ENCODE peak calls at places on chromosomes 4 and X, in six cellular contexts. C, Q, H, N, B and W are unnamed samples.

GRCh38 chr4:7237863-7238262 is 45.5 kb downstream of the SORCS2 start:
- DNase-seq in B (no peak), H (no peak), C (no peak), Q (no peak), N (no peak), W (peak)

GRCh38 chr4:36402008-36402758 is 120.8 kb downstream of the DTHD1 start:
- DNase-seq in Q (no peak), B (peak), N (no peak), C (no peak), H (no peak), W (no peak)

GRCh38 chrX:132505116-132505515 is 16.3 kb upstream of the MBNL3 start:
- DNase-seq in Q (peak), B (no peak), H (no peak), C (no peak), N (no peak), W (no peak)

GRCh38 chr4:52984469-52984868 is 122.4 kb downstream of the RASL11B start:
- DNase-seq in B (no peak), C (no peak), H (peak), Q (peak), N (no peak), W (peak)

GRCh38 chr4:68373513-68373912 is 23.6 kb upstream of the YTHDC1 start:
- DNase-seq in N (peak), H (peak), Q (peak), B (peak), C (peak), W (no peak)

GRCh38 chr4:89737888-89738287 is 99.1 kb downstream of the SNCA start:
- DNase-seq in H (peak), Q (peak), B (no peak), C (no peak), N (no peak), W (peak)

GRCh38 chr4:172153694-172154093 is 340.5 kb downstream of the GALNTL6 start:
- DNase-seq in Q (no peak), H (no peak), C (no peak), B (no peak), N (no peak), W (no peak)

GRCh38 chrX:154696328-154697045 is 43.1 kb upstream of the CTAG2 start:
- DNase-seq in H (peak), N (no peak), Q (peak), C (no peak), B (no peak), W (peak)

GRCh38 chr4:145808021-145808650 is 128.2 kb downstream of the C4orf51 start:
- DNase-seq in B (peak), H (peak), Q (peak), C (peak), N (no peak), W (peak)

GRCh38 chrX:137033774-137034507 is at the start of gene GPR101:
- DNase-seq in H (no peak), B (peak), C (no peak), N (no peak), Q (no peak), W (no peak)

GRCh38 chrX:43559643-43560042 is 96.5 kb upstream of the MAOA start:
- DNase-seq in H (peak), C (no peak), Q (peak), B (peak), N (peak), W (no peak)

GRCh38 chrX:77962068-77962902 is 7.2 kb downstream of the PGAM4 start:
- DNase-seq in C (no peak), Q (peak), H (no peak), N (no peak), B (no peak), W (no peak)

GRCh38 chr4:92968556-92968955 is 664.8 kb downstream of the GRID2 start:
- DNase-seq in N (no peak), Q (no peak), C (no peak), B (no peak), H (no peak), W (no peak)

GRCh38 chr4:89173336-89174090 is 62.2 kb downstream of the TIGD2 start:
- DNase-seq in C (no peak), H (no peak), N (no peak), Q (no peak), B (no peak), W (no peak)

GRCh38 chrX:155747520-155747919 is 133.6 kb upstream of the VAMP7 start:
- DNase-seq in H (no peak), Q (no peak), C (no peak), N (peak), B (no peak), W (no peak)

GRCh38 chr4:147530723-147531122 is 49.8 kb downstream of the EDNRA start:
- DNase-seq in H (no peak), C (no peak), B (no peak), Q (no peak), N (no peak), W (peak)

GRCh38 chr4:79049840-79050520 is 110.7 kb upstream of the PAQR3 start:
- DNase-seq in B (peak), C (no peak), Q (no peak), H (no peak), N (peak), W (no peak)

GRCh38 chr4:8847331-8847730 is 24.3 kb downstream of the HMX1 start:
- DNase-seq in N (no peak), H (no peak), Q (no peak), B (no peak), C (no peak), W (no peak)

GRCh38 chr4:37561803-37562207 is 124.4 kb downstream of the RELL1 start:
- DNase-seq in Q (peak), B (no peak), C (no peak), N (no peak), H (peak), W (peak)

GRCh38 chr4:137705171-137705783 is 173.0 kb upstream of the PCDH18 start:
- DNase-seq in H (peak), N (no peak), Q (peak), B (no peak), C (no peak), W (peak)

GRCh38 chr4:143357161-143357845 is 20.6 kb downstream of the GAB1 start:
- DNase-seq in Q (no peak), N (no peak), B (no peak), H (no peak), C (no peak), W (no peak)

GRCh38 chr4:125049711-125050110 is 265.0 kb upstream of the FAT4 start:
- DNase-seq in H (no peak), C (no peak), N (no peak), Q (peak), B (no peak), W (no peak)

GRCh38 chrX:41045960-41046567 is 39.2 kb upstream of the USP9X start:
- DNase-seq in B (peak), Q (peak), C (no peak), H (peak), N (peak), W (no peak)

GRCh38 chrX:701673-702072 is 71.1 kb downstream of the SHOX start:
- DNase-seq in Q (no peak), C (no peak), N (no peak), B (no peak), H (no peak), W (no peak)

GRCh38 chrX:74242050-74242449 is 61.9 kb upstream of the ZCCHC13 start:
- DNase-seq in N (no peak), B (no peak), Q (peak), H (peak), C (no peak), W (peak)

GRCh38 chr4:100421356-100421978 is 96.4 kb downstream of the EMCN start:
- DNase-seq in N (no peak), H (peak), Q (peak), B (peak), C (peak), W (peak)

GRCh38 chr4:126727461-126727860 is 905.3 kb upstream of the INTU start:
- DNase-seq in C (no peak), B (no peak), Q (peak), H (peak), N (no peak), W (no peak)

GRCh38 chr4:687975-688694 is 816 bp downstream of the SLC49A3 start:
- DNase-seq in B (peak), H (no peak), C (no peak), N (no peak), Q (no peak), W (no peak)

GRCh38 chrX:118497180-118497814 is 1.7 kb downstream of the DOCK11 start:
- DNase-seq in B (no peak), C (peak), H (no peak), N (no peak), Q (no peak), W (no peak)

GRCh38 chr4:24794111-24794860 is 1.1 kb upstream of the SOD3 start:
- DNase-seq in H (peak), Q (peak), B (no peak), N (no peak), C (no peak), W (peak)

GRCh38 chr4:138039010-138039409 is 203.1 kb downstream of the SLC7A11 start:
- DNase-seq in Q (peak), N (no peak), C (no peak), B (no peak), H (peak), W (peak)

GRCh38 chrX:114075073-114075673 is 508.7 kb upstream of the HTR2C start:
- DNase-seq in C (no peak), B (no peak), H (no peak), N (no peak), Q (no peak), W (no peak)
- TF ChIP-seq CTCF in C (peak), B (peak), H (no peak), N (no peak), Q (no peak), W (peak)

DNA sequence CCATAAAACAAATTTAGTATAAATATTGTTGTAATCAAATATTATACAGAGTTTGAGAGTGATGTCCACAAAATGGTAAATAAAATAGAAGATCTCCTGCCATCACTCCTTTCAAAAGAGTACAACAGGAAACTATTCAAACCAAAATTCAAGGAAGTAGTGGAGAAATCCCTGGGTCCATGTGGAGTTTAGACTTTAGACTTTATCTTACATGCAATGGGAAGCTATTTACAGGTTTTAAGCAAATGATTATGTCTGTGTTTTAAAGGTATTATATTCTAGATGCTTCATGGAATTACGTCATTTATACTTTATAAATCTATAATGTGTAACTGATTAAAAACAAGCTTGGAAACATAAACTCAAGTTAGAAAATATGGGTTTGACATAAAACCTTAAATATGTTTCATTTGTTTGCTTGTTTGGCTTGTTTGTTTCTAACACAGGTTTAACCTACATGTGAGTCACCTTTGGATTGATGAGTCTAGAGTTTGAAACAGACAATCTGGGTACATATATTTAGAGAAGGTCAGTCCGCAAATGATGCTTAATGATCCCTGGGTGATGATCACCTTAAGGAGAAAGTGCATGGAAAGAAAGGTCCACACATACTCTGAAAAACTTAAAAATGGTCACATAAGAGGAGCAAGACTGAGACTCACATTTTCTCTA is 519.6 kb upstream of the AGA start:
- DNase-seq in H (no peak), Q (no peak), B (no peak), N (no peak), C (no peak), W (no peak)
- TF ChIP-seq CTCF in H (no peak), Q (no peak), B (no peak), N (no peak), C (no peak), W (no peak)

GRCh38 chrX:3653111-3653510 is 60.3 kb downstream of the PRKX start:
- DNase-seq in Q (no peak), B (no peak), H (no peak), C (no peak), N (no peak), W (no peak)

GRCh38 chrX:3655181-3655580 is 58.3 kb downstream of the PRKX start:
- DNase-seq in C (no peak), N (no peak), H (no peak), Q (no peak), B (no peak), W (no peak)

GRCh38 chrX:3648084-3648483 is 65.4 kb downstream of the PRKX start:
- DNase-seq in B (no peak), N (no peak), C (no peak), H (no peak), Q (no peak), W (no peak)

DNA sequence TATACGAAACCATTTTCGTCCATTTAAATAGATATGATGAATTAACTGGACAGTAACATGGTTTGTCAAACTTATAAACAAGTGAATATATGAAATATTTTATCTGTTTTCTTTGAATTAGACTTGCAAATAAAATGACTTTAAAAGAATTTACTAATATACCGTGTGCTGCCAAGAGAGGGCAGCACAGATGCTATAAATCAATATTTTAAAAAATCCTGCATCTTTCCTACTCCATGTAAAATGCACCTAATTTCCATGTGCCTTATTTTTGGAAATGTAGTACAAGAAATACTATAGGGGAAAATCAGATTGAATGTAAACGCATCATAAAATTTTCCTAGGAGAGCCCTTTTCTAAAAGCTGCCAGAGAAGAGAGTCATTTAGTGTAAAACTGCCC is 62.2 kb downstream of the PRKX start:
- DNase-seq in C (peak), B (peak), Q (peak), H (no peak), N (no peak), W (peak)
- TF ChIP-seq CTCF in C (peak), B (peak), Q (peak), H (peak), N (peak), W (peak)

GRCh38 chr4:55445921-55446577 is 50.3 kb downstream of the TMEM165 start:
- DNase-seq in C (no peak), N (no peak), Q (peak), B (no peak), H (peak), W (peak)
- TF ChIP-seq CTCF in C (no peak), N (no peak), Q (no peak), B (peak), H (no peak), W (peak)

DNA sequence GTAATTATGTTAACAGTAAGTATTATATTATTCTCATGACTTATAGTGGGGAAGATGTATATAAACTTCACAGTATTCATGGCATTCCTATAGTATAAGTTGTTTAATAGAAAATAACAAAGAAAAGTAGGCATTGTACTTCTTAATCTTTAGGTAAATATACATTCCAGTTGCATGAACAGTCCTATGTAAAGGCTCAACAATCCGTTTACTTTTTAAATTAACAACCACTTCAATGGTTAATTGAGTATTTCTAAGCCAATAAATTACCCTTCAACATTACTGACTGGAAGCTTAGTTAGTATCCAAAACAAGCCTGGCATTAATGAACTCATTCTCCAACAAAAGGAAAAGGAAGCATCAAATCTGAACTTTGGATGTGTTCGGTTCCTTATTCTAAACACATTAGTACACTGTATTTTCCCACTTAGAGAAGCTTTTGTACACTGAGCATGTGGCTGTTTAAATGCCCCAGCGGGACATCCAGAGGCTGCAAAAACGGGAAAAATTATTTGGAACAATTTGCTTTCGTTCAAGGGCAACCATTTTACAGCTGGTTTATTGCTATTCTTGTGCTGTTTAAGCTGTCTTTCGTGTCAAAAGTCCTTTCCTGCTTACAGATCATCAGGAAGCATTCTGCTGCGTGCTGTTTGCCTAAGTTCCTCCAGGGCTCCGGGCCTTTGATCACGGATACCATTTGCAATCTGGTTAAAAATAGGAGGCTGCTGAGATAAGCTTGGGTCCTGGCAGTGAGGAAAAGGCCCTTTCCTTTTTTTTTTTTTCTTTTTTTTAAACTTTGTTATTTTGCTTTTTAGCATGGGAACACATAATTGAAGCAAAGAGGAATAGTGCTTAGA is 460.3 kb downstream of the SPRY1 start:
- DNase-seq in Q (peak), H (peak), B (peak), N (peak), C (no peak), W (peak)
- TF ChIP-seq CTCF in Q (peak), H (peak), B (no peak), N (no peak), C (no peak), W (no peak)

DNA sequence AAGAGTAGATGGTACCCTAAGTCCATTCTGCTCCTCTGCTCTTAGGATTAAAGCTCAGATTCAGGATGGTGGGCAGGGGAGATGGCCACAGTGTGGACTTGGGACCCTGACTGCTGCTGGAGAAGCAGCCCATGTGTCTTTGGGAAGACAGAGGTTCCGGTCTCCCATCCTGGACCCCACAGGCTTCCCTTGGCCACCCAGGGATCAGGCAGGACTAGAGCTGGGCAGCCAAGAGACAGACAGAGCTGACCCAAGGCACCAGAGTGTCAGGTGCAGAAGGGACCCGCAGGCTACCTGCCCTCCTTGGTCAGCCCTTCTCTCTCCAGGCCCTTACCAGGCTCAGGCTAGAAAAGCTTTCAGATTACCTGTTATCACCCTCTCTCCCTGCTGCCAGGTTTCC is 25.7 kb upstream of the SHROOM4 start:
- DNase-seq in B (no peak), H (no peak), Q (no peak), C (no peak), N (no peak), W (no peak)
- TF ChIP-seq CTCF in B (no peak), H (no peak), Q (no peak), C (no peak), N (no peak), W (no peak)